ENCODE peak calls at places on chromosomes 13 and 19, in ten cellular contexts. One of them, this sample, is unnamed.

GRCh38 chr19:11151181-11151580 is 4.4 kb downstream of the SPC24 start:
- DNase-seq in NCI-H1105: no peak
- DNase-seq in H9: no peak
- DNase-seq in posterior cingulate gyrus: no peak
- DNase-seq in effector CD4-positive, alpha-beta T cell: no peak
- DNase-seq in upper lobe of right lung: no peak
- DNase-seq in H1: no peak
- DNase-seq in psoas muscle: no peak
- DNase-seq in EL: no peak
- DNase-seq in uterus: no peak
- DNase-seq in this sample: no peak

GRCh38 chr19:34236035-34236793 is 18.1 kb upstream of the GARRE1 start:
- DNase-seq in NCI-H1105: no peak
- DNase-seq in H9: no peak
- DNase-seq in posterior cingulate gyrus: no peak
- DNase-seq in effector CD4-positive, alpha-beta T cell: no peak
- DNase-seq in upper lobe of right lung: no peak
- DNase-seq in H1: no peak
- DNase-seq in psoas muscle: no peak
- DNase-seq in EL: peak; percentile 36
- DNase-seq in uterus: no peak
- DNase-seq in this sample: no peak

GRCh38 chr13:112793545-112794445 is 104.0 kb downstream of the ATP11A start:
- DNase-seq in NCI-H1105: no peak
- DNase-seq in H9: no peak
- DNase-seq in posterior cingulate gyrus: no peak
- DNase-seq in effector CD4-positive, alpha-beta T cell: no peak
- DNase-seq in upper lobe of right lung: no peak
- DNase-seq in H1: no peak
- DNase-seq in psoas muscle: no peak
- DNase-seq in EL: no peak
- DNase-seq in uterus: peak; percentile 11
- DNase-seq in this sample: no peak

GRCh38 chr13:33281951-33282595 is 3.5 kb downstream of the STARD13 start:
- DNase-seq in NCI-H1105: no peak
- DNase-seq in H9: no peak
- DNase-seq in posterior cingulate gyrus: no peak
- DNase-seq in effector CD4-positive, alpha-beta T cell: no peak
- DNase-seq in upper lobe of right lung: no peak
- DNase-seq in H1: no peak
- DNase-seq in psoas muscle: no peak
- DNase-seq in EL: peak; percentile 89
- DNase-seq in uterus: no peak
- DNase-seq in this sample: no peak

GRCh38 chr13:40774672-40775071 is 3.7 kb upstream of the MRPS31 start:
- DNase-seq in NCI-H1105: no peak
- DNase-seq in H9: no peak
- DNase-seq in posterior cingulate gyrus: no peak
- DNase-seq in effector CD4-positive, alpha-beta T cell: no peak
- DNase-seq in upper lobe of right lung: no peak
- DNase-seq in H1: no peak
- DNase-seq in psoas muscle: no peak
- DNase-seq in EL: no peak
- DNase-seq in uterus: no peak
- DNase-seq in this sample: no peak

GRCh38 chr13:71770710-71771109 is 96.3 kb downstream of the DACH1 start:
- DNase-seq in NCI-H1105: no peak
- DNase-seq in H9: no peak
- DNase-seq in posterior cingulate gyrus: no peak
- DNase-seq in effector CD4-positive, alpha-beta T cell: no peak
- DNase-seq in upper lobe of right lung: no peak
- DNase-seq in H1: no peak
- DNase-seq in psoas muscle: no peak
- DNase-seq in EL: no peak
- DNase-seq in uterus: no peak
- DNase-seq in this sample: no peak

GRCh38 chr19:27966390-27966816 is 1246.5 kb downstream of the UQCRFS1 start:
- DNase-seq in NCI-H1105: no peak
- DNase-seq in H9: no peak
- DNase-seq in posterior cingulate gyrus: no peak
- DNase-seq in effector CD4-positive, alpha-beta T cell: no peak
- DNase-seq in upper lobe of right lung: no peak
- DNase-seq in H1: no peak
- DNase-seq in psoas muscle: no peak
- DNase-seq in EL: no peak
- DNase-seq in uterus: no peak
- DNase-seq in this sample: no peak

GRCh38 chr19:4977299-4978174 is 8.6 kb downstream of the KDM4B start:
- DNase-seq in NCI-H1105: peak; percentile 53
- DNase-seq in H9: no peak
- DNase-seq in posterior cingulate gyrus: no peak
- DNase-seq in effector CD4-positive, alpha-beta T cell: no peak
- DNase-seq in upper lobe of right lung: no peak
- DNase-seq in H1: no peak
- DNase-seq in psoas muscle: peak; percentile 66
- DNase-seq in EL: peak; percentile 95
- DNase-seq in uterus: peak; percentile 85
- DNase-seq in this sample: no peak

GRCh38 chr13:26026211-26026610 is 25.6 kb downstream of the SHISA2 start:
- DNase-seq in NCI-H1105: no peak
- DNase-seq in H9: no peak
- DNase-seq in posterior cingulate gyrus: no peak
- DNase-seq in effector CD4-positive, alpha-beta T cell: no peak
- DNase-seq in upper lobe of right lung: no peak
- DNase-seq in H1: peak; percentile 43
- DNase-seq in psoas muscle: no peak
- DNase-seq in EL: no peak
- DNase-seq in uterus: no peak
- DNase-seq in this sample: no peak

GRCh38 chr19:10478903-10479384 is 24.2 kb downstream of the KEAP1 start:
- DNase-seq in NCI-H1105: no peak
- DNase-seq in H9: peak; percentile 97
- DNase-seq in posterior cingulate gyrus: peak; percentile 97
- DNase-seq in effector CD4-positive, alpha-beta T cell: peak; percentile 87
- DNase-seq in upper lobe of right lung: peak; percentile 91
- DNase-seq in H1: peak; percentile 89
- DNase-seq in psoas muscle: peak; percentile 95
- DNase-seq in EL: peak; percentile 92
- DNase-seq in uterus: peak; percentile 95
- DNase-seq in this sample: peak; percentile 82